ENCODE peak calls at places on chromosomes 3 and 15, in six cellular contexts. A is hippocampal formation; J is HTR-8/SVneo; E is non-pigmented ciliary epithelial cell; U is activated CD4-positive, alpha-beta T cell treated with anti-CD3 and anti-CD28 coated beads, Interleukin-2, amount 50 U/mL, for 4 hours; B is mammary epithelial cell. F is an unnamed sample.
A peak's percentile ranks its signal among the peaks of the same experiment; 100 is the strongest.

GRCh38 chr3:126896067-126896441 is 86.9 kb upstream of the PLXNA1 start:
- DNase-seq in A (no peak), J (no peak), E (no peak), U (no peak), B (no peak), F (no peak)

GRCh38 chr3:172512363-172512762 is 10.9 kb downstream of the TNFSF10 start:
- DNase-seq in A (peak; percentile 2), J (no peak), E (no peak), U (peak; percentile 66), B (no peak), F (peak; percentile 48)

GRCh38 chr3:112120485-112120836 is 12.6 kb downstream of the GCSAM start:
- DNase-seq in A (no peak), J (no peak), E (no peak), U (no peak), B (no peak), F (no peak)

GRCh38 chr3:79339846-79340245 is 428.0 kb downstream of the ROBO1 start:
- DNase-seq in A (no peak), J (no peak), E (no peak), U (no peak), B (no peak), F (no peak)

GRCh38 chr15:28273468-28273867 is 48.5 kb downstream of the HERC2 start:
- DNase-seq in A (no peak), J (no peak), E (peak; percentile 6), U (no peak), B (no peak), F (no peak)

GRCh38 chr3:58104712-58105111 is 96.5 kb downstream of the FLNB start:
- DNase-seq in A (no peak), J (no peak), E (no peak), U (no peak), B (no peak), F (no peak)

GRCh38 chr15:45144775-45145174 is 15.0 kb downstream of the DUOX1 start:
- DNase-seq in A (no peak), J (no peak), E (no peak), U (no peak), B (no peak), F (no peak)

GRCh38 chr3:10848261-10848660 is 32.2 kb downstream of the SLC6A11 start:
- DNase-seq in A (no peak), J (no peak), E (no peak), U (no peak), B (peak; percentile 84), F (no peak)

GRCh38 chr3:194740859-194741486 is 55.3 kb downstream of the FAM43A start:
- DNase-seq in A (no peak), J (peak; percentile 78), E (no peak), U (no peak), B (peak; percentile 50), F (no peak)

GRCh38 chr15:76169013-76169412 is 109.2 kb downstream of the TMEM266 start:
- DNase-seq in A (no peak), J (no peak), E (no peak), U (no peak), B (peak; percentile 16), F (no peak)

GRCh38 chr15:66805207-66805975 is 103.4 kb downstream of the SMAD6 start:
- DNase-seq in A (no peak), J (no peak), E (no peak), U (no peak), B (no peak), F (no peak)

GRCh38 chr3:130850044-130850797 is 43.7 kb upstream of the ATP2C1 start:
- DNase-seq in A (no peak), J (no peak), E (peak; percentile 73), U (peak; percentile 31), B (peak; percentile 98), F (no peak)

GRCh38 chr15:35439291-35439690 is 106.7 kb downstream of the DPH6 start:
- DNase-seq in A (no peak), J (no peak), E (peak; percentile 46), U (no peak), B (no peak), F (no peak)

GRCh38 chr3:52108302-52109232 is 45.7 kb downstream of the POC1A start:
- DNase-seq in A (peak; percentile 55), J (no peak), E (no peak), U (no peak), B (no peak), F (no peak)

GRCh38 chr15:38260077-38260476 is 7.4 kb downstream of the SPRED1 start:
- DNase-seq in A (no peak), J (no peak), E (no peak), U (no peak), B (no peak), F (no peak)

GRCh38 chr3:45507820-45508317 is 86.7 kb upstream of the LIMD1 start:
- DNase-seq in A (no peak), J (peak; percentile 29), E (no peak), U (no peak), B (no peak), F (no peak)

GRCh38 chr3:120192159-120192558 is 92.9 kb downstream of the GPR156 start:
- DNase-seq in A (no peak), J (no peak), E (no peak), U (no peak), B (no peak), F (no peak)

GRCh38 chr3:32147935-32148334 is 41.5 kb downstream of the GPD1L start:
- DNase-seq in A (peak; percentile 39), J (no peak), E (no peak), U (no peak), B (no peak), F (peak; percentile 31)

GRCh38 chr3:21846976-21847375 is 96.0 kb upstream of the ZNF385D start:
- DNase-seq in A (no peak), J (no peak), E (no peak), U (no peak), B (no peak), F (no peak)

GRCh38 chr3:76400141-76400540 is 614.8 kb upstream of the ZNF717 start:
- DNase-seq in A (no peak), J (no peak), E (no peak), U (no peak), B (no peak), F (no peak)

GRCh38 chr15:81575436-81576123 is 201.6 kb upstream of the TMC3 start:
- DNase-seq in A (no peak), J (no peak), E (no peak), U (no peak), B (peak; percentile 44), F (no peak)

GRCh38 chr3:108127301-108127988 is 36.6 kb upstream of the CD47 start:
- DNase-seq in A (no peak), J (no peak), E (no peak), U (peak; percentile 63), B (peak; percentile 60), F (no peak)

GRCh38 chr3:72797773-72798543 is 50.3 kb downstream of the SHQ1 start:
- DNase-seq in A (no peak), J (no peak), E (no peak), U (no peak), B (no peak), F (no peak)

GRCh38 chr3:9402410-9403228 is 5.2 kb downstream of the SETD5 start:
- DNase-seq in A (peak; percentile 66), J (no peak), E (no peak), U (no peak), B (no peak), F (peak; percentile 44)

GRCh38 chr15:76840830-76841460 is 64.2 kb downstream of the SCAPER start:
- DNase-seq in A (peak; percentile 25), J (peak; percentile 15), E (peak; percentile 8), U (no peak), B (peak; percentile 21), F (no peak)

GRCh38 chr3:49104052-49104426 is 518 bp downstream of the QARS1 start:
- DNase-seq in A (no peak), J (no peak), E (no peak), U (no peak), B (no peak), F (no peak)

GRCh38 chr15:64438653-64439447 is 21.5 kb upstream of the ZNF609 start:
- DNase-seq in A (no peak), J (no peak), E (no peak), U (no peak), B (no peak), F (no peak)

GRCh38 chr3:157082305-157082981 is 77.5 kb downstream of the CCNL1 start:
- DNase-seq in A (no peak), J (no peak), E (no peak), U (no peak), B (peak; percentile 96), F (peak; percentile 58)

GRCh38 chr3:126392246-126392645 is 2.5 kb upstream of the CFAP100 start:
- DNase-seq in A (no peak), J (no peak), E (no peak), U (no peak), B (no peak), F (peak; percentile 29)

GRCh38 chr15:69164807-69165636 is 4.6 kb downstream of the GLCE start:
- DNase-seq in A (no peak), J (no peak), E (no peak), U (no peak), B (no peak), F (no peak)

GRCh38 chr15:40929730-40930429 is 740 bp downstream of the DLL4 start:
- DNase-seq in A (no peak), J (no peak), E (no peak), U (no peak), B (peak; percentile 45), F (no peak)

GRCh38 chr15:57153140-57153539 is 223.2 kb upstream of the CGNL1 start:
- DNase-seq in A (no peak), J (no peak), E (no peak), U (no peak), B (no peak), F (no peak)

GRCh38 chr3:150083653-150084037 is 113.0 kb upstream of the PFN2 start:
- DNase-seq in A (no peak), J (no peak), E (no peak), U (no peak), B (no peak), F (no peak)

GRCh38 chr3:129343643-129344360 is 65.1 kb downstream of the HMCES start:
- DNase-seq in A (no peak), J (no peak), E (no peak), U (no peak), B (no peak), F (peak; percentile 15)

GRCh38 chr15:46961795-46962194 is 755.5 kb upstream of the SEMA6D start:
- DNase-seq in A (no peak), J (peak; percentile 1), E (no peak), U (no peak), B (no peak), F (no peak)

GRCh38 chr3:5489536-5489935 is 302.0 kb downstream of the EDEM1 start:
- DNase-seq in A (no peak), J (no peak), E (no peak), U (no peak), B (no peak), F (no peak)

GRCh38 chr3:63877737-63878393 is 14.2 kb downstream of the ATXN7 start:
- DNase-seq in A (no peak), J (no peak), E (no peak), U (no peak), B (peak; percentile 43), F (no peak)

GRCh38 chr3:36142746-36143145 is 237.6 kb upstream of the STAC start:
- DNase-seq in A (no peak), J (no peak), E (no peak), U (no peak), B (no peak), F (no peak)

F was measured in dorsolateral prefrontal cortex.